ENCODE peak calls at places on chromosomes 7 and 10, in nine cellular contexts. N, U, I, R, L, M, S, T and V are unnamed samples.

GRCh38 chr7:76358478-76359110 is at the start of gene YWHAG:
- DNase-seq in N (peak), U (peak), I (peak), R (peak), L (peak), M (peak), S (no peak), T (peak), V (peak)

GRCh38 chr10:14526326-14526725 is 195.6 kb upstream of the FRMD4A start:
- DNase-seq in N (no peak), U (no peak), I (no peak), R (no peak), L (no peak), M (no peak), S (no peak), T (no peak), V (no peak)

GRCh38 chr10:104034401-104035053 is 51.2 kb downstream of the COL17A1 start:
- DNase-seq in N (no peak), U (no peak), I (no peak), R (no peak), L (no peak), M (no peak), S (no peak), T (no peak), V (no peak)

GRCh38 chr7:145848691-145849090 is 267.9 kb upstream of the CNTNAP2 start:
- DNase-seq in N (peak), U (no peak), I (peak), R (no peak), L (peak), M (peak), S (peak), T (peak), V (no peak)

GRCh38 chr7:50502001-50502684 is 52.0 kb upstream of the FIGNL1 start:
- DNase-seq in N (no peak), U (peak), I (no peak), R (peak), L (no peak), M (no peak), S (peak), T (peak), V (peak)

GRCh38 chr10:62082729-62083412 is 181.4 kb downstream of the ARID5B start:
- DNase-seq in N (no peak), U (no peak), I (no peak), R (peak), L (no peak), M (peak), S (peak), T (no peak), V (no peak)

GRCh38 chr7:18580945-18581344 is 85.4 kb downstream of the HDAC9 start:
- DNase-seq in N (no peak), U (no peak), I (no peak), R (no peak), L (no peak), M (no peak), S (no peak), T (no peak), V (no peak)

GRCh38 chr7:134553976-134554375 is 5.1 kb downstream of the AKR1B15 start:
- DNase-seq in N (no peak), U (peak), I (no peak), R (peak), L (no peak), M (peak), S (peak), T (peak), V (no peak)

GRCh38 chr10:19922236-19922963 is 106.2 kb downstream of the PLXDC2 start:
- DNase-seq in N (no peak), U (peak), I (no peak), R (peak), L (no peak), M (no peak), S (no peak), T (peak), V (no peak)

GRCh38 chr7:120743128-120743527 is 114.8 kb downstream of the TSPAN12 start:
- DNase-seq in N (no peak), U (peak), I (no peak), R (no peak), L (no peak), M (no peak), S (no peak), T (no peak), V (no peak)

GRCh38 chr10:76399216-76399615 is 967.8 kb downstream of the LRMDA start:
- DNase-seq in N (no peak), U (no peak), I (no peak), R (no peak), L (no peak), M (no peak), S (no peak), T (no peak), V (no peak)

GRCh38 chr7:22357311-22358175 is 589 bp upstream of the RAPGEF5 start:
- DNase-seq in N (peak), U (peak), I (no peak), R (peak), L (no peak), M (peak), S (no peak), T (peak), V (no peak)

GRCh38 chr7:23380556-23380955 is 81.4 kb downstream of the MALSU1 start:
- DNase-seq in N (no peak), U (no peak), I (no peak), R (no peak), L (no peak), M (no peak), S (no peak), T (no peak), V (no peak)

GRCh38 chr7:16367115-16367514 is 54.2 kb downstream of the CRPPA start:
- DNase-seq in N (no peak), U (no peak), I (peak), R (no peak), L (no peak), M (no peak), S (no peak), T (no peak), V (no peak)

GRCh38 chr7:86964973-86965726 is 94.3 kb downstream of the ELAPOR2 start:
- DNase-seq in N (no peak), U (no peak), I (no peak), R (no peak), L (no peak), M (no peak), S (no peak), T (no peak), V (no peak)

GRCh38 chr7:85890244-85890811 is 703.5 kb upstream of the SEMA3D start:
- DNase-seq in N (peak), U (peak), I (peak), R (peak), L (peak), M (peak), S (peak), T (peak), V (no peak)

GRCh38 chr10:119233123-119233820 is 25.9 kb downstream of the GRK5 start:
- DNase-seq in N (no peak), U (peak), I (no peak), R (no peak), L (no peak), M (no peak), S (no peak), T (no peak), V (no peak)

GRCh38 chr7:45407730-45408406 is 166.3 kb upstream of the ADCY1 start:
- DNase-seq in N (no peak), U (no peak), I (no peak), R (no peak), L (peak), M (no peak), S (no peak), T (no peak), V (no peak)

GRCh38 chr10:75428434-75429158 is 2.8 kb upstream of the LRMDA start:
- DNase-seq in N (no peak), U (peak), I (peak), R (peak), L (no peak), M (no peak), S (no peak), T (no peak), V (no peak)

GRCh38 chr10:72106154-72106849 is 18.0 kb upstream of the SPOCK2 start:
- DNase-seq in N (no peak), U (no peak), I (no peak), R (no peak), L (no peak), M (no peak), S (peak), T (no peak), V (no peak)

GRCh38 chr7:93799750-93800357 is 90.7 kb downstream of the TFPI2 start:
- DNase-seq in N (peak), U (peak), I (peak), R (peak), L (no peak), M (peak), S (no peak), T (peak), V (no peak)

GRCh38 chr10:63553031-63553430 is 31.8 kb downstream of the REEP3 start:
- DNase-seq in N (no peak), U (peak), I (no peak), R (peak), L (no peak), M (no peak), S (no peak), T (no peak), V (no peak)

GRCh38 chr7:112282476-112283188 is 76.1 kb downstream of the ZNF277 start:
- DNase-seq in N (no peak), U (peak), I (no peak), R (no peak), L (no peak), M (no peak), S (no peak), T (no peak), V (no peak)

GRCh38 chr10:110269641-110270318 is 34.9 kb downstream of the SMNDC1 start:
- DNase-seq in N (no peak), U (peak), I (peak), R (no peak), L (no peak), M (no peak), S (no peak), T (peak), V (no peak)

GRCh38 chr10:77029684-77030407 is 607.8 kb downstream of the KCNMA1 start:
- DNase-seq in N (no peak), U (peak), I (no peak), R (no peak), L (no peak), M (no peak), S (no peak), T (no peak), V (no peak)

GRCh38 chr10:101839421-101840063 is 4.1 kb downstream of the KCNIP2 start:
- DNase-seq in N (no peak), U (no peak), I (no peak), R (peak), L (no peak), M (peak), S (no peak), T (peak), V (no peak)

GRCh38 chr7:116258734-116259133 is 48.4 kb downstream of the TES start:
- DNase-seq in N (peak), U (peak), I (peak), R (peak), L (peak), M (peak), S (peak), T (peak), V (no peak)

GRCh38 chr7:150803161-150803860 is 2.7 kb downstream of the TMEM176A start:
- DNase-seq in N (no peak), U (no peak), I (no peak), R (no peak), L (no peak), M (no peak), S (no peak), T (no peak), V (no peak)

GRCh38 chr7:335358-336148 is 45.6 kb downstream of the FOXL3 start:
- DNase-seq in N (no peak), U (no peak), I (no peak), R (no peak), L (no peak), M (no peak), S (no peak), T (no peak), V (no peak)

GRCh38 chr10:110852897-110853296 is 18.8 kb upstream of the PDCD4 start:
- DNase-seq in N (no peak), U (no peak), I (no peak), R (peak), L (no peak), M (no peak), S (no peak), T (peak), V (no peak)

GRCh38 chr7:76300210-76300731 is 2.2 kb upstream of the HSPB1 start:
- DNase-seq in N (no peak), U (peak), I (no peak), R (peak), L (no peak), M (no peak), S (no peak), T (peak), V (no peak)

GRCh38 chr7:100130608-100131453 is 4.1 kb downstream of the MBLAC1 start:
- DNase-seq in N (peak), U (peak), I (peak), R (no peak), L (peak), M (peak), S (peak), T (peak), V (peak)

GRCh38 chr7:110948280-110948679 is 142.6 kb upstream of the LRRN3 start:
- DNase-seq in N (no peak), U (no peak), I (no peak), R (no peak), L (no peak), M (no peak), S (no peak), T (no peak), V (no peak)

GRCh38 chr10:122199689-122200088 is 71.4 kb upstream of the BTBD16 start:
- DNase-seq in N (no peak), U (no peak), I (no peak), R (no peak), L (no peak), M (no peak), S (no peak), T (no peak), V (no peak)